ENCODE peak calls at places on chromosomes 4 and X, in seven cellular contexts. Z is HepG2, W is sigmoid colon, L is K562, Q is H1, V is suprapubic skin, U is SK-N-SH. T is an unnamed sample.

GRCh38 chr4:71827811-71828210 is 43.9 kb upstream of the GC start:
- DNase-seq in Z (no peak), Q (no peak), L (no peak), U (no peak), W (no peak), V (no peak), T (no peak)

GRCh38 chr4:121900132-121900983 is 30.1 kb upstream of the BBS7 start:
- DNase-seq in U (peak), V (no peak), W (no peak), Q (peak), L (peak), Z (peak), T (no peak)

GRCh38 chr4:90403781-90404180 is 276.6 kb downstream of the CCSER1 start:
- DNase-seq in Q (no peak), Z (no peak), V (no peak), W (no peak), U (no peak), L (no peak), T (no peak)

GRCh38 chr4:126306152-126306869 is 991.6 kb downstream of the FAT4 start:
- DNase-seq in Q (no peak), U (no peak), Z (no peak), L (no peak), V (no peak), W (peak), T (no peak)

GRCh38 chrX:19177710-19178109 is 55.4 kb upstream of the ADGRG2 start:
- DNase-seq in Z (no peak), U (no peak), Q (no peak), L (no peak), V (no peak), W (no peak), T (no peak)

GRCh38 chrX:29941292-29941691 is 274.1 kb upstream of the MAGEB2 start:
- DNase-seq in L (no peak), W (no peak), V (no peak), U (no peak), Q (no peak), Z (peak), T (no peak)

GRCh38 chr4:44145868-44146267 is 302.7 kb downstream of the KCTD8 start:
- DNase-seq in L (no peak), V (no peak), Q (no peak), Z (no peak), W (no peak), U (no peak), T (no peak)

GRCh38 chr4:122889726-122890125 is 32.7 kb downstream of the NUDT6 start:
- DNase-seq in W (no peak), U (no peak), Z (no peak), L (no peak), Q (no peak), V (no peak), T (no peak)

DNA sequence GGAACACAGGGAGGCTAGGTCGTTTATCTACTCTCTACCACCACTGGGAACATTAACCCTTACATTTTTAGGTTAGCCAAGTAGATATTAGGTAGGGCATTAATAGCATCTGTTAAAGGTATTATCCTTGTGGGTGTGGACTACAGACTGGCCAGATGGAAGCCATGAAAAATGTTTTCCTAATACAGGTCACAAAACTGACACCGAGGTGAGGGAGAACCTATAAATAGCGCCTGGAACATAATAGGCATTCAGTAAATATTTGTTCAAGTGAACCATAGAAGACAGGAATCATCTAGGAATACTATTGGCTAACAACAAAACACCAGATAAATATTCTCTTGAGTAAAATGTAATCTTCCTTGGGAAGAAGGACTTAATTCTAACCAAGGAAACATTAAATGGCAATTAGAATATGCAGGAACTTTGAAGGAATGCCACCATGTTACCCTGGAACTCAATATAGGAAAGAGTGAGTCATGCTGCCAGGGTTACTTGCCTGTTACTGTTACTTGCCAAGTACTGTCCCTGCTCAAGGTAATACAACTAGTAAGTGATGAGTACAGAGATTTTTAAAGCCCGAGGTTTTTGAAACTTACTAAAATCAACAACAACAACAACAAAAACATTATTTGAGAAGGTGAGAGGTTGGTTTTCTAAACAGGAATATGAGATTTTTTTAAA is 79.0 kb downstream of the SOX3 start:
- DNase-seq in L (no peak), V (no peak), W (no peak), Z (no peak), Q (no peak), U (no peak), T (no peak)
- TF ChIP-seq POLR2AphosphoS5 in L (no peak), V (no peak), W (no peak), Z (no peak), Q (no peak), U (no peak), T (no peak)

GRCh38 chr4:87014284-87014782 is 79.5 kb downstream of the AFF1 start:
- DNase-seq in Q (no peak), U (no peak), W (no peak), L (no peak), V (no peak), Z (no peak), T (no peak)
- TF ChIP-seq EP300 in Q (no peak), U (no peak), W (no peak), L (no peak), V (no peak), Z (no peak), T (no peak)

DNA sequence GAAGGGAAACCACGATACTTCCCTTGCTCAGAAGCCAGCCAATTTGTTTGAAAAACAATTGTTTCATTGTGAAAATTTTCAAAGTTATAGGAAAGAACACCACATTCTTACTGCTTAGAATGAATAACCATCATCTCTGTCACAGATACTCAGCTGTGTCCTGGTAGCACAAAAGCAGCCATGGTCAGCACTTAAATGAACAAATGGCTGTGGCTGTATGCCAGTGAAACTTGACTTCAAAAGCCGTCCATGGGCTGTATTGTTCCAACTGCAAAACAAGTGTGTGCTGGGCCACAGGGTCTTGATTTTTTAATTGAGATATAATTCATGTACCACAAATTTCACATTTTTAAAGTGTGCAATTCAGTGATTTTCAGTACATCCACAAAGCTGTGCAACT is 19.6 kb downstream of the NSDHL start:
- DNase-seq in V (no peak), Q (no peak), U (no peak), L (no peak), W (no peak), Z (no peak), T (no peak)
- H3K27ac ChIP-seq in V (no peak), Q (no peak), U (no peak), L (no peak), W (no peak), Z (no peak), T (no peak)

DNA sequence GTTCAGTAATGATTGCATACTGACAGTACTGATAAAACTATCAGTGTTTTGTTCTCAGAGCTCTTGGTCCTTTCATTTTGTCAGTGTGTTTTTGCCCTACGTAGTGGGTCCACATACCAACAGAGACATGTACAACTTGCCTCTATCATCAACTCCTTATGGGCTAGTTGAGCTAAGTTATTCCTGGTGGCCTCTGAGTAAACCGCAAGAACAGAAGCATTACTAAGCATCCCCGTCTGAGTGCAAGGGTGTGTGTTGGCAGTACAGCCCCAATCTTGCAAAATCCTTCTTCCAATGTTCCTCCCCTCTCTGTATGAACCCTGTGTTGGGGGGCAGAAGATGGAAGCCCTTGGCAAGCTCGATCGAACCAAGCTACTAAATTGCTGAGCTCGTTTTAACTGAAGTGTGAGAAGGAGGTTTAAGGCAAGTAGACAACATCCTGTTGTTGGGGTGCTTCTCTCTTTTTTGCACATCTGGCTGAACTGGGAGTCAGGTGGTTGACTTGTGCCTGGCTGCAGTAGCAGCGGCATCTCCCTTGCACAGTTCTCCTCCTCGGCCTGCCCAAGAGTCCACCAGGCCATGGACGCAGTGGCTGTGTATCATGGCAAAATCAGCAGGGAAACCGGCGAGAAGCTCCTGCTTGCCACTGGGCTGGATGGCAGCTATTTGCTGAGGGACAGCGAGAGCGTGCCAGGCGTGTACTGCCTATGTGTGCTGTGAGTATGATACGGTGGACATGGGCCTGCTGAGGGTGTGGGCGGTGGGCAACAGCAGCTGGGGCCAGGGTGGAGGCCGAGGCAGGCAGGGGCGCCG is at the start of gene SH2D1A:
- DNase-seq in W (no peak), Q (no peak), Z (no peak), V (no peak), U (no peak), L (peak), T (no peak)
- TF ChIP-seq POLR2AphosphoS5 in W (no peak), Q (no peak), Z (no peak), V (no peak), U (no peak), L (no peak), T (no peak)

DNA sequence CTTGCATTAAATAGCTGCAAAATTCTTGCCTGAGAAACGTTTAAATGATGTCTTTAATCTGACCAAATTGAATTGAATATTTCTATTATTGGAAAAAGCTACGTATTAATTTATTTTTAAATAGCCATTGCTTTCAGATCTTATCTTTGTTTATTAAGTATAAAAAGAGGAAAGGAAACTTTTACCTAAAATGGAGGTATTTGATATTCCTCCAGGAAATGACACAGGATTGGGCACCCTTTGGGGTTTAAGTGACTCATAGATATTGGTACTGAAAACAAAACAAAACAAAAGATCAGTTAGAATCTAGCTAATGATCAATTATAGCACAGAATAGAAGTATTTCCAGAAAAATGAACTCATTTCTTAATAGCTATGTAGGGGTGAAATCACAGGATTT is 34.1 kb downstream of the PLS3 start:
- DNase-seq in L (no peak), V (no peak), Q (no peak), U (no peak), W (no peak), Z (no peak), T (no peak)
- TF ChIP-seq EP300 in L (no peak), V (no peak), Q (no peak), U (no peak), W (no peak), Z (no peak), T (no peak)

GRCh38 chr4:36273276-36273675 is 8.1 kb upstream of the DTHD1 start:
- DNase-seq in L (no peak), W (no peak), U (no peak), Q (no peak), Z (no peak), V (no peak), T (no peak)

GRCh38 chr4:36269116-36269515 is 12.3 kb upstream of the DTHD1 start:
- DNase-seq in Z (no peak), U (no peak), L (no peak), Q (no peak), W (no peak), V (no peak), T (no peak)

GRCh38 chr4:36264205-36264826 is 17.1 kb upstream of the DTHD1 start:
- DNase-seq in U (no peak), L (no peak), W (no peak), Z (no peak), Q (no peak), V (no peak), T (no peak)

GRCh38 chr4:36269533-36269932 is 11.9 kb upstream of the DTHD1 start:
- DNase-seq in U (no peak), L (no peak), V (no peak), Q (no peak), Z (no peak), W (no peak), T (no peak)

DNA sequence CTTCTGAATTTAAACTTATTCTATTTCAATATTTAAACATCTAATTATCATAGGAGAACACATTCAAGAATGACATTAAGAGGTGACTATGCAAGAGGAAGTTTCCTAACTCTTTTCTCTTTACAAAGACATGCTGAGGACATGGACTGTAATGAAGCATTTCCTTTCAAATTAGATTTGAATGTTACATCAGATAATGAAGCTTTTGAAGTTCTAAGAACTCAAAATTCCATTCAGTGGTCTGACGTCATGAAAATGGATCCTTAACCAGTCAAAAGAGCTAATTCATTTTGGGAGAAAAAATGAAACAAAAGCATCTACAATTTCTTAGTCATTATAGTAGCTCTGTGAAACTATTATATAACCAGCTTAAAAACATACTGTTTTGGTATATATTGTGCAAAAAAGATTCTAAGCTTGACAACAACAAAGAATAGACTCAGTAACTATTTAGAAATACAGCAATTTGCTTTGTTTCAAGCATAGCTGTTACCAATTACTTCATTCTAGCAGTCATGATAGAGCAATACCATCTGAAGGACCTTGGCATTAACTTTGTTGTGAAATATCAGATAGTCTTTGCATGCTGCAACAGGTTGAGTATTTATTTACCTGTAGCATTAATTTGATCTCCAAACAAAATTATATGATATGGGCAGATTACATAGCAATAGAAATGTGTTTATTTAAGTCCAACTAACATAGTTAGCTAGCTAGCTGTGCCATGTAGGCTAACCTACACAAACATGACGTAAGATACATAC is 13.7 kb upstream of the DTHD1 start:
- DNase-seq in Q (no peak), Z (no peak), U (no peak), L (no peak), W (no peak), V (no peak), T (no peak)
- H3K27ac ChIP-seq in Q (no peak), Z (no peak), U (no peak), L (no peak), W (no peak), V (no peak), T (no peak)

GRCh38 chr4:76622126-76622525 is 187.1 kb downstream of the SHROOM3 start:
- DNase-seq in U (no peak), L (no peak), Q (no peak), V (no peak), Z (no peak), W (no peak), T (no peak)

GRCh38 chr4:76625316-76625715 is 190.3 kb downstream of the SHROOM3 start:
- DNase-seq in V (no peak), W (no peak), L (no peak), Z (no peak), Q (no peak), U (no peak), T (no peak)

GRCh38 chr4:76622717-76623116 is 187.7 kb downstream of the SHROOM3 start:
- DNase-seq in V (no peak), W (no peak), Q (no peak), U (no peak), L (no peak), Z (no peak), T (no peak)

GRCh38 chr4:76623217-76624060 is 188.4 kb downstream of the SHROOM3 start:
- DNase-seq in U (no peak), V (no peak), Q (no peak), W (no peak), Z (no peak), L (no peak), T (no peak)

DNA sequence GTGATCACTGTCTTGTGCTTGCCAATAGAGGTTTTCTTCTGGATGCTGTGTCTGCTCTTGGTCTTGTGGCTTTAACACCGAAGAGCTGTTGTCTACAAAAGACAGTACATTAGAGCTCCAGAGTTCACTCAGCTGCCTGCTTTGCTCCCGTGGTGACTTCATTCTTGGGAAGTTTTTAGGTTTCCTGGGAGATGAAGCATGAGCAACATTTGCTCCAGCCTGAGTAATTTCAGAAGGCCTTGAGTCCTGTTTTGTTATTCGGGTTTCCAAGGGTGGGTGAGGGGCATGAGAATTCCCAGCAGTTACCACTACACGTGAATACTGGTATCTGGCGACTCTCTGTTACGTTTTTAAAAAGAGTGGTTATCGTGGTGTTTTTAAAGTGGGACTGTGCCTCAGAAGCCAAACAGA is 189.2 kb downstream of the SHROOM3 start:
- DNase-seq in W (peak), V (no peak), Q (no peak), U (no peak), Z (no peak), L (no peak), T (no peak)
- TF ChIP-seq POLR2AphosphoS5 in W (no peak), V (no peak), Q (no peak), U (no peak), Z (no peak), L (no peak), T (peak)

T was measured in esophagus muscularis mucosa.